ENCODE peak calls at places on chromosomes 5 and 9, in six cellular contexts. O is HCT116, F is HL-60, N is amniotic stem cell, S is cardiac septum, K is fibroblast of pulmonary artery. T is an unnamed sample.

GRCh38 chr5:175896641-175897040 is 25.3 kb downstream of the CPLX2 start:
- DNase-seq in O (no peak), F (no peak), N (no peak), S (no peak), K (no peak), T (no peak)

GRCh38 chr5:34587355-34588241 is 68.5 kb upstream of the RAI14 start:
- DNase-seq in O (no peak), F (no peak), N (peak), S (no peak), K (peak), T (no peak)

GRCh38 chr9:70031141-70031545 is 12.5 kb upstream of the MAMDC2 start:
- DNase-seq in O (peak), F (no peak), N (no peak), S (no peak), K (peak), T (no peak)

GRCh38 chr9:127140842-127141675 is 18.6 kb upstream of the ANGPTL2 start:
- DNase-seq in O (no peak), F (no peak), N (no peak), S (no peak), K (no peak), T (no peak)

GRCh38 chr5:170297589-170298462 is at the start of gene LCP2:
- DNase-seq in O (no peak), F (no peak), N (no peak), S (no peak), K (no peak), T (no peak)

GRCh38 chr5:117713585-117714198 is 1139.1 kb upstream of the SEMA6A start:
- DNase-seq in O (peak), F (peak), N (no peak), S (no peak), K (peak), T (no peak)

GRCh38 chr5:52007230-52007858 is 624.1 kb downstream of the ISL1 start:
- DNase-seq in O (peak), F (no peak), N (no peak), S (no peak), K (peak), T (no peak)

GRCh38 chr9:2291980-2292704 is 277.0 kb downstream of the SMARCA2 start:
- DNase-seq in O (no peak), F (no peak), N (no peak), S (no peak), K (peak), T (no peak)

GRCh38 chr5:22473865-22474264 is 379.3 kb downstream of the CDH12 start:
- DNase-seq in O (no peak), F (peak), N (no peak), S (no peak), K (peak), T (no peak)

GRCh38 chr5:149981233-149981632 is 19.2 kb downstream of the TIGD6 start:
- DNase-seq in O (no peak), F (no peak), N (no peak), S (no peak), K (no peak), T (no peak)

GRCh38 chr5:69152731-69153130 is 14.2 kb upstream of the CCNB1 start:
- DNase-seq in O (no peak), F (no peak), N (no peak), S (no peak), K (no peak), T (no peak)

GRCh38 chr9:127754099-127754760 is 19.1 kb upstream of the TOR2A start:
- DNase-seq in O (no peak), F (no peak), N (no peak), S (no peak), K (no peak), T (no peak)

GRCh38 chr5:132245593-132245992 is 11.9 kb upstream of the PDLIM4 start:
- DNase-seq in O (no peak), F (no peak), N (no peak), S (no peak), K (no peak), T (no peak)

GRCh38 chr9:112006361-112007020 is 109.9 kb downstream of the UGCG start:
- DNase-seq in O (no peak), F (no peak), N (no peak), S (no peak), K (no peak), T (no peak)

GRCh38 chr5:14508046-14508445 is 73.5 kb upstream of the OTULINL start:
- DNase-seq in O (no peak), F (no peak), N (no peak), S (no peak), K (no peak), T (no peak)

GRCh38 chr5:103258957-103259704 is 568 bp downstream of the MACIR start:
- DNase-seq in O (no peak), F (no peak), N (no peak), S (peak), K (peak), T (peak)

GRCh38 chr5:10671041-10672008 is 89.7 kb downstream of the DAP start:
- DNase-seq in O (no peak), F (peak), N (no peak), S (no peak), K (peak), T (no peak)